ENCODE peak calls at places on chromosomes 5 and 9, in four cellular contexts. Z is HCT116, L is OCI-LY7, F is transverse colon. Q is an unnamed sample. For H3K4me1 and H3K36me3, the result is how much of the 10 kb centered on the place peaks cover.

GRCh38 chr9:103193992-103194391 is 198.9 kb downstream of the CYLC2 start:
- DNase-seq in F (no peak), Z (no peak), L (no peak), Q (no peak)

GRCh38 chr9:83334320-83334719 is 203.9 kb downstream of the FRMD3 start:
- DNase-seq in F (peak), L (peak), Z (peak), Q (peak)

GRCh38 chr5:37121027-37121426 is 128.1 kb downstream of the CPLANE1 start:
- DNase-seq in Z (no peak), F (no peak), L (peak), Q (no peak)

GRCh38 chr5:144203750-144204596 is 33.3 kb downstream of the KCTD16 start:
- DNase-seq in F (peak), L (peak), Z (peak), Q (peak)

GRCh38 chr5:21254161-21254560 is 1266.2 kb upstream of the CDH18 start:
- DNase-seq in Z (no peak), L (no peak), F (no peak), Q (no peak)

GRCh38 chr9:134045841-134046544 is 20.7 kb downstream of the BRD3OS start:
- DNase-seq in F (no peak), Z (no peak), L (no peak), Q (no peak)

GRCh38 chr5:62184444-62184843 is 121.6 kb upstream of the KIF2A start:
- DNase-seq in F (no peak), Z (no peak), L (no peak), Q (no peak)

GRCh38 chr9:2630158-2630557 is 8.6 kb downstream of the VLDLR start:
- DNase-seq in Z (no peak), F (no peak), L (no peak), Q (no peak)

GRCh38 chr5:171598279-171599152 is 179.1 kb downstream of the FGF18 start:
- DNase-seq in Z (no peak), L (no peak), F (no peak), Q (no peak)

GRCh38 chr5:83422284-83422683 is 49.3 kb upstream of the VCAN start:
- DNase-seq in F (no peak), L (no peak), Z (no peak), Q (no peak)

GRCh38 chr9:110040788-110041187 is 167.2 kb downstream of the C9orf152 start:
- DNase-seq in Z (no peak), F (no peak), L (no peak), Q (peak)
- H3K27ac ChIP-seq in Z (no peak), F (peak), L (no peak), Q (no peak)

GRCh38 chr9:121286688-121286972 is 18.7 kb downstream of the GSN start:
- DNase-seq in L (no peak), Z (no peak), F (no peak), Q (no peak)

GRCh38 chr9:121283072-121283398 is 15.1 kb downstream of the GSN start:
- DNase-seq in F (no peak), Z (no peak), L (no peak), Q (no peak)

GRCh38 chr9:121283856-121284732 is 16.1 kb downstream of the GSN start:
- DNase-seq in L (no peak), F (no peak), Z (no peak), Q (no peak)

GRCh38 chr9:121285835-121286687 is 18.1 kb downstream of the GSN start:
- DNase-seq in Z (peak), F (peak), L (no peak), Q (peak)

GRCh38 chr9:121284733-121285451 is 16.9 kb downstream of the GSN start:
- DNase-seq in F (no peak), Z (no peak), L (no peak), Q (no peak)
- H3K4me1 ChIP-seq in F (half or more), Z (half or more), L (under half), Q (half or more)

GRCh38 chr5:90689064-90689463 is 130.5 kb downstream of the ADGRV1 start:
- DNase-seq in F (no peak), Z (no peak), L (no peak), Q (no peak)

GRCh38 chr5:90682278-90682677 is 123.7 kb downstream of the ADGRV1 start:
- DNase-seq in L (no peak), Z (no peak), F (no peak), Q (no peak)

GRCh38 chr5:90690317-90690716 is 131.7 kb downstream of the ADGRV1 start:
- DNase-seq in Z (no peak), L (no peak), F (no peak), Q (no peak)

GRCh38 chr5:90680831-90681420 is 122.3 kb downstream of the ADGRV1 start:
- DNase-seq in F (no peak), L (no peak), Z (no peak), Q (no peak)

DNA sequence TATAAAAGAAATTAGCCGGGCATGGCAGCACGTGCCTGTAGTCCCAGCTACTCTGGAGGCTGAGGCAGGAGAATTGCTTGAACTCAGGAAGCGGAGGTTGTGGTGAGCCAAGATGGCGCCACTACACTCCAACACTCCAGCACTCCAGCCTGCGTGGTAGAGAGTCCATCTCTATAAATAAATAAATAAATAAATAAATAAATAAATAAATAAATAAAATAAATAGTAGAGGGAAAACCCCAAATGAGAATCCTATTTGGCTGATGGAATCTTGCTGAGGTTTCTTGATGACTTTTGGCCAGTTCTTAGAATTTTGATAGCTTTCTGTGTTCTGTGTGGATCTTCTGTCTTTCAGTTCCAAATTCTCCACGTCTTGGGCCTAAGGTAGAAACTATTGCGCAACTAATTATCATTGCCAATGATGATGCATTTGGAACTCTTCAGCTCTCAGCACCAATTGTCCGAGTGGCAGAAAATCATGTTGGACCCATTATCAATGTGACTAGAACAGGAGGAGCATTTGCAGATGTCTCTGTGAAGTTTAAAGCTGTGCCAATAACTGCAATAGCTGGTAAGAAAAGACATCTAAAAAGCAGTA is 126.9 kb downstream of the ADGRV1 start:
- DNase-seq in Z (no peak), L (no peak), F (no peak), Q (no peak)
- H3K36me3 ChIP-seq in Z (under half), L (under half), F (under half), Q (under half)

DNA sequence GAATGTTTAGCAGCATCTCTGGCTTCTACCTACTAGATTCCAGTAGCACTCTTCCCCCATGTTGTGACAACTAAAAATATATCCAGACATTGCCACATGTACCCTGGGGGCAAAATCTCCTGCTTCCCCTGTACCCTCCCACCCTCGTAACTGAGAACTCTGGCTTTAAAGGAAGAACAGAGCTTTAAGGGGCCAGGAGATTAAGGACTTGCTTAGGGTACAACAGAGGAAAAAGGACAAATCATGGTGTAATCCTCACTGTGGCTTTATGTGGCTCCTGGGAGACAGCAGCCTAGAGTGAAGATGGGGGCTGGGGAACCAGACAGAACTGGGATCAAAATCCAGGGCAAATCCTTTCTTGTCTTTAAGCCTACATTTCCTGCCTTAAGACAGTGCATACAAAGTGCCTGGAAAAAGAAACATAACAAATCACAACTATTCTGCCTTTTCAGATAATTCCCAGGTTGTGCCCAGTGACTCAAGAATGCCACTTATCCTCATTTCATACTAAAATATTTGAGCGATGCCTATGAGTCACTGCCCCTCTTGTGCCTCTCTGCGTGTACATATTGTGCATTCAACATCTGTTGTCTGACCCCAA is 109.4 kb downstream of the DAPK1 start:
- DNase-seq in L (no peak), F (no peak), Z (no peak), Q (peak)
- H3K27ac ChIP-seq in L (no peak), F (peak), Z (no peak), Q (peak)

GRCh38 chr5:148906968-148907367 is 80.6 kb downstream of the ADRB2 start:
- DNase-seq in Z (no peak), L (no peak), F (no peak), Q (no peak)

GRCh38 chr5:148910686-148911361 is 84.4 kb downstream of the ADRB2 start:
- DNase-seq in Z (peak), F (peak), L (no peak), Q (peak)

GRCh38 chr5:148909766-148910165 is 83.4 kb downstream of the ADRB2 start:
- DNase-seq in Z (no peak), F (peak), L (no peak), Q (peak)

GRCh38 chr5:148910216-148910615 is 83.8 kb downstream of the ADRB2 start:
- DNase-seq in F (no peak), Z (no peak), L (no peak), Q (no peak)

GRCh38 chr5:148909001-148909400 is 82.6 kb downstream of the ADRB2 start:
- DNase-seq in Z (no peak), L (no peak), F (no peak), Q (peak)
- H3K4me1 ChIP-seq in Z (under half), L (under half), F (under half), Q (under half)

DNA sequence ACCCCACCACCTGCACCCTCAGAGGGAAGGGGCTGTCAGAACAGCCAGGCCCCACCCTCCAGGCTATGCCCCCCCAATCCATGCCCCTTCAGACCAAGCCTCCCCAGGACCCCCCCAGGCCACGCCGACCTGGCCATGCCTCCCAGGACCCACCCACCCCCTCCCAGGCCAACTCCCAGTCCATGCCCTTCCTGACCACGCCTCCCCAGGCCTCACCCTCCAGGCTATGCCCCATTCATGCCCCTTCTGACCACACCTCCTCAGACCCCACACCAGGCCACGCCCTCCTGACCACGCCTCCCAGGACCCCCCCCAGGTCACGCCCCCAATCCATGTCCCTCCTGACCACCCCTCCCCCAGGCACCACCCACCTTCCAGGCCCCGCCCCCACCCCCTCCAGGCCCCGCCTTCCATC is 27.6 kb downstream of the TPPP start:
- DNase-seq in L (no peak), Z (no peak), F (no peak), Q (no peak)
- H3K36me3 ChIP-seq in L (under half), Z (under half), F (under half), Q (half or more)

GRCh38 chr5:160174780-160175437 is 54.4 kb upstream of the FABP6 start:
- DNase-seq in Z (no peak), F (no peak), L (no peak), Q (no peak)

GRCh38 chr5:160169326-160169725 is 50.1 kb upstream of the PWWP2A start:
- DNase-seq in L (no peak), Z (no peak), F (no peak), Q (peak)

GRCh38 chr5:160171656-160172055 is 52.4 kb upstream of the PWWP2A start:
- DNase-seq in Z (no peak), L (no peak), F (no peak), Q (peak)

GRCh38 chr5:160175438-160176218 is 53.7 kb upstream of the FABP6 start:
- DNase-seq in F (no peak), Z (no peak), L (no peak), Q (no peak)

GRCh38 chr5:160174290-160174689 is 55.0 kb upstream of the FABP6 start:
- DNase-seq in Z (no peak), L (no peak), F (no peak), Q (no peak)
- H3K27ac ChIP-seq in Z (no peak), L (no peak), F (no peak), Q (no peak)

GRCh38 chr5:96655506-96655905 is 6.7 kb upstream of the CAST start:
- DNase-seq in Z (no peak), F (no peak), L (no peak), Q (peak)

GRCh38 chr5:96657068-96657467 is 5.1 kb upstream of the CAST start:
- DNase-seq in F (peak), Z (peak), L (no peak), Q (peak)

GRCh38 chr5:96652769-96653455 is 9.3 kb upstream of the CAST start:
- DNase-seq in L (no peak), F (no peak), Z (no peak), Q (no peak)

GRCh38 chr5:96654209-96654608 is 8.0 kb upstream of the CAST start:
- DNase-seq in L (no peak), Z (no peak), F (no peak), Q (no peak)

DNA sequence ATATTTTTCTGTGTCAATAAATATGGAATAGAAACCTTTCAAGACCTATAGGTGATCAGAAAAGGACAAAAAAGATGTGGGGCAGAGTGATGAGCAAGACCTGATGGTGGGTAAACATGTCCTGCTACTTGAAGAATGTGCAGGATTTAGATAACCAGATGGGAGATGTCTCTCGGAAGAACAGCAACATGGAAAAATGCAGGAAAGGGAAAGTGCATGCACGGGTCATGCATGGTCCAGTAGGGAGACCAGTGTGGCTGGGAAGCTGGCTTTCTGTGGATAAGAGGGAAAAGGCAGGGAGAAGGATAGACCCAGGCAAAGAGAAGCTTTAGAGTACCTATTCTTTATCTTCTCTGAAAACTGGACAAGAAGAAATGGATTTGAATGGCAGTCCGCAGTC is 7.1 kb upstream of the CAST start:
- DNase-seq in F (no peak), L (no peak), Z (no peak), Q (peak)
- H3K4me1 ChIP-seq in F (half or more), L (under half), Z (under half), Q (under half)

DNA sequence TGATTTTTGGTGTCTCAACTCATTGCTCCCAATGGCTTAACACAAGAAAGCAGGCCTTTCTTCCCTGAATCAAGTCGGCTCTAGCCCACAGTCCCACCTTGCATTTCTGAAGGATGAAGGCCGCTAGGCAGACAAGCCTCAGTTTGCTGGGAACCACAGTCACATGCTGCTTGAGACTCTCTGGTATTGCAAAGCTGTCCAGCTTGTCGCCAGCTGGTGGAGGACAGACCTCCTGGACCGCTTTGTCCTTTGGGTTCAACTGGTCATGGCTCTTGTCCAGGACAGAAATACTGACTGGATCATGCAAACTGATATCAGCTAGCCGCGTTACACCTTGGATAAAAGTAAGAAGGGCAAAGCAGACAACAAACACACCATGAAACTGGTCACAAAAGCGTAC is 23.1 kb downstream of the DDX31 start:
- DNase-seq in L (no peak), F (no peak), Z (no peak), Q (peak)
- H3K36me3 ChIP-seq in L (half or more), F (under half), Z (half or more), Q (half or more)

GRCh38 chr5:90899014-90899604 is 340.5 kb downstream of the ADGRV1 start:
- DNase-seq in F (no peak), Z (no peak), L (no peak), Q (no peak)

GRCh38 chr5:90898330-90899013 is 339.9 kb downstream of the ADGRV1 start:
- DNase-seq in F (no peak), Z (no peak), L (no peak), Q (no peak)

GRCh38 chr5:90901263-90901662 is 342.7 kb downstream of the ADGRV1 start:
- DNase-seq in Z (no peak), F (no peak), L (no peak), Q (no peak)

GRCh38 chr5:90902681-90903386 is 344.2 kb downstream of the ADGRV1 start:
- DNase-seq in Z (no peak), F (no peak), L (no peak), Q (no peak)

GRCh38 chr5:90902170-90902569 is 343.6 kb downstream of the ADGRV1 start:
- DNase-seq in F (no peak), Z (no peak), L (no peak), Q (no peak)
- H3K27ac ChIP-seq in F (no peak), Z (no peak), L (no peak), Q (no peak)